ENCODE peak calls at places on chromosomes 6 and 20, in four cellular contexts. P is NCI-H524, T is NCI-H1105 treated with DMSO at 0.1 percent for 48 hours, Y is HFFc6. E is an unnamed sample.
A peak's percentile ranks its signal among the peaks of the same experiment; 100 is the strongest.

GRCh38 chr6:15253107-15254073 is 7.5 kb downstream of the JARID2 start:
- DNase-seq in P (no peak), T (no peak), Y (no peak), E (no peak)

GRCh38 chr20:32572271-32572968 is 12.7 kb downstream of the NOL4L start:
- DNase-seq in P (no peak), T (no peak), Y (no peak), E (no peak)

GRCh38 chr20:38315290-38315966 is 11.5 kb downstream of the BPI start:
- DNase-seq in P (peak; percentile 88), T (no peak), Y (peak; percentile 35), E (no peak)

GRCh38 chr20:13493143-13493542 is 145.6 kb downstream of the TASP1 start:
- DNase-seq in P (no peak), T (no peak), Y (no peak), E (no peak)

GRCh38 chr6:27168586-27169443 is 78.7 kb upstream of the PRSS16 start:
- DNase-seq in P (no peak), T (no peak), Y (peak; percentile 90), E (no peak)

GRCh38 chr6:140059947-140060346 is 685.5 kb upstream of the CITED2 start:
- DNase-seq in P (no peak), T (no peak), Y (no peak), E (no peak)

GRCh38 chr20:49281059-49281912 is 3.4 kb upstream of the ZNFX1 start:
- DNase-seq in P (no peak), T (no peak), Y (no peak), E (no peak)

GRCh38 chr6:134117409-134117808 is 65.0 kb upstream of the SLC2A12 start:
- DNase-seq in P (no peak), T (no peak), Y (peak; percentile 27), E (no peak)

GRCh38 chr6:43776799-43777776 is 7.1 kb downstream of the VEGFA start:
- DNase-seq in P (no peak), T (no peak), Y (no peak), E (no peak)

E was measured in NCI-H2029.